ENCODE peak calls at places on chromosome 7, in four cellular contexts. A, K, I and Q are unnamed samples.

GRCh38 chr7:150362989-150363769 is 5.4 kb upstream of the REPIN1 start:
- DNase-seq in A (no peak), K (no peak), I (no peak), Q (no peak)

GRCh38 chr7:36777062-36777461 is 52.8 kb upstream of the AOAH start:
- DNase-seq in A (no peak), K (no peak), I (no peak), Q (no peak)

GRCh38 chr7:72751978-72752377 is 76.0 kb downstream of the TYW1B start:
- DNase-seq in A (no peak), K (no peak), I (no peak), Q (no peak)

GRCh38 chr7:156003220-156004162 is 191.2 kb upstream of the SHH start:
- DNase-seq in A (no peak), K (no peak), I (no peak), Q (no peak)

GRCh38 chr7:143367972-143368371 is 5.5 kb upstream of the FAM131B start:
- DNase-seq in A (no peak), K (no peak), I (peak), Q (peak)

GRCh38 chr7:5643280-5643679 is 138.2 kb downstream of the RNF216 start:
- DNase-seq in A (no peak), K (no peak), I (peak), Q (peak)

GRCh38 chr7:38206071-38206470 is 28.0 kb downstream of the STARD3NL start:
- DNase-seq in A (no peak), K (no peak), I (no peak), Q (no peak)

GRCh38 chr7:151725844-151726770 is 150.8 kb downstream of the PRKAG2 start:
- DNase-seq in A (no peak), K (no peak), I (no peak), Q (no peak)

GRCh38 chr7:83611776-83612175 is 37.2 kb downstream of the SEMA3E start:
- DNase-seq in A (no peak), K (no peak), I (no peak), Q (no peak)

GRCh38 chr7:2314209-2314955 is at the start of gene SNX8:
- DNase-seq in A (peak), K (peak), I (peak), Q (peak)

GRCh38 chr7:7251742-7252141 is 69.4 kb downstream of the C1GALT1 start:
- DNase-seq in A (no peak), K (no peak), I (no peak), Q (no peak)

GRCh38 chr7:121072826-121073225 is 84.3 kb downstream of the CPED1 start:
- DNase-seq in A (no peak), K (no peak), I (no peak), Q (no peak)

GRCh38 chr7:28626629-28627262 is 214.4 kb downstream of the CREB5 start:
- DNase-seq in A (no peak), K (no peak), I (peak), Q (peak)

GRCh38 chr7:105664816-105665525 is 83.7 kb upstream of the EFCAB10 start:
- DNase-seq in A (no peak), K (no peak), I (no peak), Q (no peak)

GRCh38 chr7:42217053-42217452 is 20.0 kb downstream of the GLI3 start:
- DNase-seq in A (no peak), K (no peak), I (no peak), Q (no peak)

GRCh38 chr7:27193335-27194001 is 6.4 kb downstream of the HOXA13 start:
- DNase-seq in A (no peak), K (no peak), I (no peak), Q (no peak)

GRCh38 chr7:70040971-70041766 is 442.9 kb downstream of the AUTS2 start:
- DNase-seq in A (no peak), K (no peak), I (peak), Q (peak)

GRCh38 chr7:90211391-90212148 is at the start of gene STEAP2:
- DNase-seq in A (peak), K (peak), I (peak), Q (peak)

GRCh38 chr7:79823246-79823951 is 311.2 kb upstream of the GNAI1 start:
- DNase-seq in A (no peak), K (no peak), I (no peak), Q (no peak)

GRCh38 chr7:45573636-45574470 is at the start of gene ADCY1:
- DNase-seq in A (no peak), K (no peak), I (no peak), Q (no peak)

GRCh38 chr7:100632951-100633717 is 8.2 kb downstream of the TFR2 start:
- DNase-seq in A (no peak), K (no peak), I (peak), Q (no peak)
- TF ChIP-seq CTCF in A (peak), K (peak), I (peak), Q (peak)

GRCh38 chr7:158391141-158391540 is 196.5 kb downstream of the PTPRN2 start:
- DNase-seq in A (no peak), K (no peak), I (no peak), Q (no peak)
- TF ChIP-seq CTCF in A (no peak), K (no peak), I (no peak), Q (no peak)

DNA sequence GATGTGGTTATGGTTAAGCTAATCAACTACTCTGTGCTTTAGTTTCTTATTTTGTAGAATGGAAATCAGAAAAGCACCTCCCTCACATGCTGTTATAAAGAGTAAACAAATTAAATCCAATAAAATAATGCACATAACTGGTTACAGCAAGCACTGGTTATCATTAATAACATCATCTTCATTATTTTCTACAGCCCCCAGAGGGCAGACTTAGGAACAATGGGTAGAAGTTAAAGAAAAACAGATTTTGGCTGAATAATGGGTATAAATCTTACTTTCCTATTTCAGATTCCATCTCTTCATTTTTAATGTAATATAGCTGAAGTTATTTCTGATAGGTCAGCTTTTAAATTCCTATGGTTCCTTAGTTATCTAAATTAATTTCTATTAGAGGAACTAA is 126.5 kb downstream of the DOCK4 start:
- DNase-seq in A (no peak), K (no peak), I (no peak), Q (no peak)
- TF ChIP-seq CTCF in A (no peak), K (no peak), I (no peak), Q (no peak)

DNA sequence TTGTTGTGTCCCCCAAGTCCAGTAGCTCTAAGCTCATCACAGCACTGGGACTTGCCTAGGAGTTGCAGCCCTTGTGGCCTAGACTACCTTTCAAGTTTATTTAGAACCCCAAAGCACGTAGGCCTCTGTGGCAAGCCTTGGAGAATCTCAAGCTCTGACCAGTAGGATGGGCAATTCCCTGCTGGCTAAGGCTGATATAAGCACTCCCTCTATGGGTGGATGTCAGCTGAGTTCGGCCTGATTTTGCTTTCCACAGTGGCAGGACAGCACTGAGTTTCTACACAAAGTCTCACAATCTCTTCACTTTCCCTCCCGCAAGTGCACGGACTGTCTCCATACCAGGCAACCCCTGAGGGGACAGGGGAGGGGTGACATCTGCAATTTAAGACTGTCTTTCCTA is 886.4 kb upstream of the LRRN3 start:
- DNase-seq in A (no peak), K (no peak), I (peak), Q (peak)
- TF ChIP-seq CTCF in A (no peak), K (no peak), I (peak), Q (peak)

DNA sequence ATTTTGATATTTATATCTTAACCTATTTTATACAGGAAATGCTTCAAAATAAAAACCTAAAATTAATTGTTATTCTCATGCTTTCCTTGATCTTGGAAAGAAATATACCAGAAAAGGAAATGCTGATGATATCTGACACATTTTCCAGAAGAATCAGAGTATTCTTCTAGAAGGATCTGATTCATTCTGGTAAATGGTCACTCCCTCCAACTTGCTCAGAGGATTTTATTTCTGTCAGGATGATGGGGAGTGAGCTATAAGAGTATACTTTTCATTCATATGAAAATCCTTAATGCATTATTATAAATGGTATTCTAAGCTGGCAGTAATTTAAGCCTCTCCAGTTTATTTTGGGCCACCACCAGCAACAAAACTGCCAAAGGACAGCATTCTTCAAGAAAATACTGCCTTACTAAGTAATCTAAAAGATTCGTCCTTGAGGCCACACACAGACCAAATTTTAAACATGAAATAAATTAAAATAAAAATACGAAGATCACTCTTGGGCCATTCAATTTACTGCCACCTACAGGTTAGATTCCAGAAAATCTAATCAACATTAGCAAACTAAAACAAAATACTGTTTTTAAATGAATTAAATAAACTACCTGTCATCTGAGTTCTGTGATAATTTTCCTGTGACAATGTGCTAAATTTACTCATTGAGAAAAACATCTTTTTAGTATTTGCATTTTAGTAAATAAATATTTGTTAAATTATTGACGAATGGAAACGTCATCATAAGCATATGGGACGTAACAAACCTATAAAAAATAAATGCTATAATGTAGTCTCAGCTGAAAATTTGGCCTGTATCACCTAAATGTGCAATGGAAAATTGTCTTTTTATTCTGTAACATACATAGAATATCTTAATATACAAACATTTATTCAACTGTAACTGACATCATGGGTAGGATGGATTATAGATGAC is 71.9 kb downstream of the ITGB8 start:
- DNase-seq in A (no peak), K (no peak), I (no peak), Q (peak)
- TF ChIP-seq CTCF in A (no peak), K (no peak), I (peak), Q (peak)

GRCh38 chr7:135501402-135501801 is 8.5 kb downstream of the CNOT4 start:
- DNase-seq in A (no peak), K (no peak), I (peak), Q (no peak)
- TF ChIP-seq CTCF in A (no peak), K (no peak), I (no peak), Q (no peak)

GRCh38 chr7:101911800-101912705 is 94.6 kb downstream of the CUX1 start:
- DNase-seq in A (peak), K (no peak), I (no peak), Q (no peak)
- TF ChIP-seq CTCF in A (peak), K (no peak), I (no peak), Q (no peak)

GRCh38 chr7:94258418-94258817 is 136.3 kb upstream of the COL1A2 start:
- DNase-seq in A (no peak), K (no peak), I (no peak), Q (no peak)

GRCh38 chr7:94253696-94254095 is 141.0 kb upstream of the COL1A2 start:
- DNase-seq in A (no peak), K (no peak), I (no peak), Q (no peak)

GRCh38 chr7:94264756-94265155 is 129.9 kb upstream of the COL1A2 start:
- DNase-seq in A (no peak), K (no peak), I (no peak), Q (no peak)

GRCh38 chr7:94252971-94253370 is 141.7 kb upstream of the COL1A2 start:
- DNase-seq in A (no peak), K (no peak), I (no peak), Q (no peak)

GRCh38 chr7:94258856-94259255 is 135.8 kb upstream of the COL1A2 start:
- DNase-seq in A (no peak), K (no peak), I (no peak), Q (no peak)
- TF ChIP-seq CTCF in A (no peak), K (no peak), I (no peak), Q (no peak)